ENCODE peak calls at places on chromosome 9, in four cellular contexts. L is fibroblast of pulmonary artery, A is fibroblast of lung, K is AG04450. M is an unnamed sample.

GRCh38 chr9:129575818-129576217 is 45.1 kb downstream of the C9orf50 start:
- DNase-seq in L (peak; percentile 62), A (no peak), K (no peak), M (no peak)

GRCh38 chr9:131613921-131614320 is 68.6 kb downstream of the PRRT1B start:
- DNase-seq in L (no peak), A (no peak), K (no peak), M (no peak)

GRCh38 chr9:137326436-137327060 is 24.5 kb upstream of the NRARP start:
- DNase-seq in L (no peak), A (no peak), K (no peak), M (no peak)

GRCh38 chr9:108842610-108843295 is 13.0 kb downstream of the ACTL7B start:
- DNase-seq in L (no peak), A (no peak), K (no peak), M (no peak)

GRCh38 chr9:81379655-81380054 is 309.7 kb downstream of the TLE1 start:
- DNase-seq in L (no peak), A (peak; percentile 58), K (no peak), M (no peak)

GRCh38 chr9:137721899-137722298 is 103.1 kb downstream of the EHMT1 start:
- DNase-seq in L (no peak), A (no peak), K (no peak), M (no peak)

GRCh38 chr9:130870491-130871381 is 25.9 kb downstream of the QRFP start:
- DNase-seq in L (no peak), A (peak; percentile 75), K (no peak), M (no peak)

GRCh38 chr9:115757461-115757860 is 396.1 kb upstream of the PAPPA start:
- DNase-seq in L (peak; percentile 24), A (no peak), K (no peak), M (no peak)

GRCh38 chr9:83955985-83956287 is 24.1 kb downstream of the HNRNPK start:
- DNase-seq in L (no peak), A (no peak), K (no peak), M (no peak)

GRCh38 chr9:29701536-29701935 is 2128.3 kb upstream of the C9orf72 start:
- DNase-seq in L (peak; percentile 53), A (no peak), K (no peak), M (no peak)

GRCh38 chr9:38356851-38357250 is 35.7 kb upstream of the ALDH1B1 start:
- DNase-seq in L (no peak), A (no peak), K (no peak), M (no peak)

GRCh38 chr9:112145886-112146285 is 29.2 kb downstream of the SUSD1 start:
- DNase-seq in L (no peak), A (peak; percentile 55), K (no peak), M (no peak)

GRCh38 chr9:94855919-94856318 is 129.4 kb downstream of the AOPEP start:
- DNase-seq in L (no peak), A (peak; percentile 38), K (no peak), M (no peak)

GRCh38 chr9:77011973-77012817 is 7.3 kb upstream of the FOXB2 start:
- DNase-seq in L (peak; percentile 56), A (no peak), K (no peak), M (peak; percentile 72)

GRCh38 chr9:4987996-4988421 is 2.9 kb downstream of the JAK2 start:
- DNase-seq in L (peak; percentile 81), A (peak; percentile 55), K (peak; percentile 30), M (peak; percentile 71)

GRCh38 chr9:113888361-113888760 is 12.3 kb downstream of the ZNF618 start:
- DNase-seq in L (no peak), A (peak; percentile 45), K (no peak), M (no peak)

GRCh38 chr9:93189369-93190132 is 5.6 kb downstream of the WNK2 start:
- DNase-seq in L (no peak), A (no peak), K (no peak), M (peak; percentile 31)

GRCh38 chr9:93191354-93191660 is 7.4 kb downstream of the WNK2 start:
- DNase-seq in L (no peak), A (no peak), K (no peak), M (no peak)

GRCh38 chr9:93188426-93189368 is 4.8 kb downstream of the WNK2 start:
- DNase-seq in L (no peak), A (no peak), K (no peak), M (peak; percentile 26)

GRCh38 chr9:93190656-93191353 is 6.9 kb downstream of the WNK2 start:
- DNase-seq in L (no peak), A (no peak), K (no peak), M (no peak)

GRCh38 chr9:93190133-93190525 is 6.2 kb downstream of the WNK2 start:
- DNase-seq in L (no peak), A (no peak), K (no peak), M (no peak)
- TF ChIP-seq CTCF in L (no peak), A (no peak), K (no peak), M (no peak)

DNA sequence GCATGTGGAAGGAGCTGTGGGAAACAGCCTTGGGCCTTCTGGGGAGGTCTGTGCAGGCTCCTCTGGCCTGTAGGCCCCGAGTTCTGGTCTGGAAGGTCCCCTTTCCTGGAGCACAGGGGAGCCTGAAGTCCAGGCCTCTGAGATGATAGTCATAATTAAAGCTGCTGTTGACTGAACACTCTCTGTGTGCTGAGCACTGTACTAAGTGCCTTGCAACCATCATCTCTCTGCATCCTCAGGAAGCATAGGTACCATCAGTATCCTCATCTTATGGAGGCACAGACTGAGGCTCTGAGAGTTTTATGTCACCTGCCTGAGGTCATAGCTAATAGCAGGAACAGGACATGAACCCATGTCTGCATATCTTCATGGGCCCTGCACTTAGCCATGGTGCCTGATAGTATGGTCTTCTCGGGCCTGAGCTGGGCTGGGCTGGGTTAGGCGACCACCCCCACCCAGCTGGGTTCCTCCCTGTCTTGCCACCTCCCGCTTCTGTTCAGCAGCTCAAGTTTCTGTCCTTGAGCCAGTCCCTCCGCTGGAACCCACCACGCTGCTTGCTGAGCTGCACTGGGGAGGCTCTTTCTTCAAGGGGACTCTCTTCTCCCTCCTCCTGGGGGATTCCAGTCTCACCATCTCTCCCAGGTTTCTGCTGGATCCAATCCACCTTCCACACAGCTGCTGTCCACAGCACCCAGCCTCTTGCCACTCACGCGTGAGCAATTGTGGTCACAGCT is 27.6 kb downstream of the LMX1B start:
- DNase-seq in L (no peak), A (no peak), K (no peak), M (no peak)
- H3K4me3 ChIP-seq in L (no peak overlapping the region), A (no peak overlapping the region), K (no peak overlapping the region), M (no peak overlapping the region)

DNA sequence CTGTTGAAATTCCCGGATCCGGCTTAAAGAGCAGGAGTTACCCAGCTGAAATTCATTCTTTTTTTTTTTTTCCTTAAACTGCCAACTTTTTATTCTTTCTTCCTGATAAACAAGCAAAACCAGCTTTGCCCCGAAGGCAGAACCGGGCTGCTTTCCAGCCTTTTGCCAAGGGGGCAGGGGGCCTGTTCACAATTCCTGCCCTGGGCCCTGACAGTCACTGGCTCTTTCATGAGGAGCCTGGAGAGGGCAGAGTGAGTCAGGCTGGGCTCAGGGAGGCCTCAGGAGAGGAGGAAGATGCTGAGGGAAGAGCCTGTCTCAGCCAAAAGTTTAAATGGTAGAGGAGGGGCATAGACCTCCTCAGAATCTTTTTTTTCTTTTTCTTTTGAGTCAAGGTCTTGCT is 4.8 kb downstream of the GLIPR2 start:
- DNase-seq in L (peak; percentile 50), A (no peak), K (no peak), M (no peak)
- TF ChIP-seq CTCF in L (peak; percentile 49), A (peak; percentile 48), K (peak; percentile 27), M (no peak)

GRCh38 chr9:19461135-19461534 is 52.3 kb downstream of the ACER2 start:
- DNase-seq in L (no peak), A (no peak), K (no peak), M (no peak)

GRCh38 chr9:19456996-19457693 is 48.3 kb downstream of the ACER2 start:
- DNase-seq in L (peak; percentile 87), A (peak; percentile 69), K (peak; percentile 51), M (peak; percentile 78)

GRCh38 chr9:19460258-19460657 is 51.4 kb downstream of the ACER2 start:
- DNase-seq in L (no peak), A (no peak), K (no peak), M (no peak)

DNA sequence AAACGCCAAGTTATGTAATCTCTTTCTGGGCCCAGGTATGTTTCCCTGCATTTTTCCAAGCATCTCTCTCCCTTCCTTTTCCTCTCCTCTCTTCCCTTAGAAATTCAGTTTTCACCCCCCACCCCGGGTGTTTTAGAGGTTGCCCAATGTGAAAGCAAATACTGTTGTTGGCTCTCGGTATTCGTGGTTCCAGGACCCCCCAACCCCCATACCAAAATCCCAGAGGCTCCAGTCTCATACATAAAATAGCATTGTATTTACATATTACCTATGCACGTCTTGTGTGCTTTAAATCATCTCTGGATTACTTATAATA is 48.8 kb downstream of the ACER2 start:
- DNase-seq in L (no peak), A (no peak), K (no peak), M (no peak)
- H3K4me3 ChIP-seq in L (peak overlapping the region; percentile 36), A (peak overlapping the region; percentile 59), K (peak overlapping the region; percentile 39), M (no peak overlapping the region)

GRCh38 chr9:6910032-6910431 is 152.3 kb downstream of the KDM4C start:
- DNase-seq in L (peak; percentile 48), A (no peak), K (no peak), M (no peak)
- TF ChIP-seq CTCF in L (peak; percentile 63), A (peak; percentile 60), K (peak; percentile 67), M (no peak)